ENCODE peak calls at places on chromosome 5, in five cellular contexts. One of them, this sample, is unnamed.

GRCh38 chr5:84564311-84564710 is 179.6 kb upstream of the EDIL3 start:
- DNase-seq in K562: no peak
- DNase-seq in HepG2: no peak
- DNase-seq in SK-N-SH: no peak
- DNase-seq in GM12878: no peak
- DNase-seq in this sample: no peak

GRCh38 chr5:107539163-107539445 is 131.6 kb downstream of the EFNA5 start:
- DNase-seq in K562: no peak
- DNase-seq in HepG2: no peak
- DNase-seq in SK-N-SH: peak
- DNase-seq in GM12878: no peak
- DNase-seq in this sample: no peak

GRCh38 chr5:151733727-151734408 is 24.6 kb downstream of the ATOX1 start:
- DNase-seq in K562: no peak
- DNase-seq in HepG2: no peak
- DNase-seq in SK-N-SH: no peak
- DNase-seq in GM12878: no peak
- DNase-seq in this sample: no peak

GRCh38 chr5:56569051-56569450 is 246.3 kb upstream of the MAP3K1 start:
- DNase-seq in K562: no peak
- DNase-seq in HepG2: no peak
- DNase-seq in SK-N-SH: no peak
- DNase-seq in GM12878: no peak
- DNase-seq in this sample: no peak

GRCh38 chr5:87069311-87069710 is 198.4 kb upstream of the RASA1 start:
- DNase-seq in K562: no peak
- DNase-seq in HepG2: no peak
- DNase-seq in SK-N-SH: no peak
- DNase-seq in GM12878: no peak
- DNase-seq in this sample: no peak

GRCh38 chr5:97229196-97229595 is 46.1 kb upstream of the RIOK2 start:
- DNase-seq in K562: no peak
- DNase-seq in HepG2: no peak
- DNase-seq in SK-N-SH: no peak
- DNase-seq in GM12878: no peak
- DNase-seq in this sample: no peak

GRCh38 chr5:141590127-141590526 is 28.7 kb downstream of the DIAPH1 start:
- DNase-seq in K562: no peak
- DNase-seq in HepG2: peak
- DNase-seq in SK-N-SH: no peak
- DNase-seq in GM12878: no peak
- DNase-seq in this sample: no peak

GRCh38 chr5:109411627-109412026 is 1.9 kb upstream of the PJA2 start:
- DNase-seq in K562: peak
- DNase-seq in HepG2: no peak
- DNase-seq in SK-N-SH: no peak
- DNase-seq in GM12878: no peak
- DNase-seq in this sample: peak

GRCh38 chr5:175290379-175290778 is 153.6 kb downstream of the DRD1 start:
- DNase-seq in K562: no peak
- DNase-seq in HepG2: no peak
- DNase-seq in SK-N-SH: no peak
- DNase-seq in GM12878: no peak
- DNase-seq in this sample: no peak

GRCh38 chr5:156259618-156260017 is 67.3 kb upstream of the SGCD start:
- DNase-seq in K562: no peak
- DNase-seq in HepG2: no peak
- DNase-seq in SK-N-SH: no peak
- DNase-seq in GM12878: no peak
- DNase-seq in this sample: no peak

GRCh38 chr5:91207248-91207647 is 175.9 kb downstream of the ARRDC3 start:
- DNase-seq in K562: no peak
- DNase-seq in HepG2: no peak
- DNase-seq in SK-N-SH: no peak
- DNase-seq in GM12878: no peak
- DNase-seq in this sample: no peak

GRCh38 chr5:83474170-83474796 is 2.7 kb downstream of the VCAN start:
- DNase-seq in K562: peak
- DNase-seq in HepG2: peak
- DNase-seq in SK-N-SH: peak
- DNase-seq in GM12878: no peak
- DNase-seq in this sample: peak

GRCh38 chr5:72478684-72479083 is 28.5 kb downstream of the ZNF366 start:
- DNase-seq in K562: no peak
- DNase-seq in HepG2: no peak
- DNase-seq in SK-N-SH: no peak
- DNase-seq in GM12878: no peak
- DNase-seq in this sample: no peak

GRCh38 chr5:14036514-14036913 is 92.0 kb upstream of the DNAH5 start:
- DNase-seq in K562: no peak
- DNase-seq in HepG2: no peak
- DNase-seq in SK-N-SH: no peak
- DNase-seq in GM12878: no peak
- DNase-seq in this sample: no peak

GRCh38 chr5:138033916-138034315 is 1.0 kb upstream of the FAM13B start:
- DNase-seq in K562: no peak
- DNase-seq in HepG2: no peak
- DNase-seq in SK-N-SH: no peak
- DNase-seq in GM12878: no peak
- DNase-seq in this sample: no peak

GRCh38 chr5:172680921-172681320 is 39.9 kb downstream of the NEURL1B start:
- DNase-seq in K562: no peak
- DNase-seq in HepG2: no peak
- DNase-seq in SK-N-SH: no peak
- DNase-seq in GM12878: no peak
- DNase-seq in this sample: no peak
- TF ChIP-seq ZBTB33 in K562: no peak
- TF ChIP-seq ZBTB33 in HepG2: no peak
- TF ChIP-seq ZBTB33 in SK-N-SH: no peak
- TF ChIP-seq ZBTB33 in GM12878: no peak
- TF ChIP-seq ZBTB33 in this sample: no peak

DNA sequence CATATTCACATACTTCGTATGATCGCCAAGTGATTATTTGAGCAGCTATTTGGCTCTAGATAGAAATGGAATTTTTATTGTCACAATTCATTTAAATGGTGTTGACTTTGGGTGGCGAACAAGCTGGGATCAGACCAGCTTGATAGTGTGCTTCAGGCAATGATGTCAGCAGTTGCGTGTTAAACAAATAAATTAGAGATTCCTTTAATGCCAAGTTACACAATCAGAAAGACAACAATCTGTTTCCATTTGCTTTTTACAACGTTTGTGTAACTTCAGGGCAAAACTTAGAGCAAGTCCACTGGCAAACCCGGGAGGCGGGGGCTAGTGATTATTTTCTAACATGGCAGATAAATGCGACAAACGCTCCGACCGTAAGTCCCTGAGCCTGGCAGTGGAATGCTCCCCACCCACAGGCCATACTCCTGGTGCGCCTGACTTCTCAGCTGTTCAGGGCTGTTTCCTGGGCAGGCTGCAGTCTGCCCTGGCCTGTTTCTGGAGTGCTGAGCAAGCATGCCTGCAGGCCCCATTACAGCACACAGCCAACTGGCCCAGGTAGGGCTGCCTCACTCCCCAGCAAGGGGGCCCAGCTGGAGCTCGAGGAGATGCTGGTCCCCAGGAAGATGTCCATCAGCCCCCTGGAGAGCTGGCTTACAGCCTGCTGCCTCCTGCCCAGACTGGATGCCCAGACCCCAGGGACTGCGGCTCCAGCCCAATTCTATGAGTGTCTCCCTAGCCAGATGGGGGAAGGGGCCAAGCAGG is 88.7 kb downstream of the BASP1 start:
- DNase-seq in K562: no peak
- DNase-seq in HepG2: peak
- DNase-seq in SK-N-SH: no peak
- DNase-seq in GM12878: no peak
- DNase-seq in this sample: no peak
- H3K4me3 ChIP-seq in K562: no peak
- H3K4me3 ChIP-seq in HepG2: no peak
- H3K4me3 ChIP-seq in SK-N-SH: no peak
- H3K4me3 ChIP-seq in GM12878: no peak
- H3K4me3 ChIP-seq in this sample: no peak

DNA sequence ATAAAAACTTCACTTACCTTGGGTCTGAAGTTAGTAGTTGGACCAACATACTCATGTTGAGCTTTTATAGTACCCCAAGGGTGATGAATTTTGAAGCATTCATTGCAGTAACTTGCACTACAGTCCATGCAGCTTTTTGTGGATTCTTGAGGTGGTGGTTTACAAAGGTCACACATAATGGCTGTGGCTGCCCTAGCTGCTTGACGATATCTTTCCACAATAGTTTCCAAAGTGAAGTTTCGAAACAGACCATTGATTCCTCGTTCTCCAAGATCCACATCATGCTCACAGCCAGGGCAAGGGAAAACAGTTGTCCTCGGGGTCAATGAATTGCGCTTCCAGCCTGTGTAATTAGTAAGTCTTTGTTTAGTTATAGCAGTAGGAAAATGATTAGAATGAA is 22.7 kb downstream of the TRIM36 start:
- DNase-seq in K562: no peak
- DNase-seq in HepG2: no peak
- DNase-seq in SK-N-SH: no peak
- DNase-seq in GM12878: no peak
- DNase-seq in this sample: no peak
- TF ChIP-seq ZBTB33 in K562: no peak
- TF ChIP-seq ZBTB33 in HepG2: no peak
- TF ChIP-seq ZBTB33 in SK-N-SH: no peak
- TF ChIP-seq ZBTB33 in GM12878: no peak
- TF ChIP-seq ZBTB33 in this sample: no peak

GRCh38 chr5:67014191-67014590 is 182.4 kb downstream of the CD180 start:
- DNase-seq in K562: no peak
- DNase-seq in HepG2: no peak
- DNase-seq in SK-N-SH: no peak
- DNase-seq in GM12878: no peak
- DNase-seq in this sample: no peak

GRCh38 chr5:67013719-67014118 is 182.9 kb downstream of the CD180 start:
- DNase-seq in K562: no peak
- DNase-seq in HepG2: no peak
- DNase-seq in SK-N-SH: no peak
- DNase-seq in GM12878: no peak
- DNase-seq in this sample: no peak

GRCh38 chr5:67015577-67016290 is 180.9 kb downstream of the CD180 start:
- DNase-seq in K562: no peak
- DNase-seq in HepG2: no peak
- DNase-seq in SK-N-SH: no peak
- DNase-seq in GM12878: no peak
- DNase-seq in this sample: no peak

GRCh38 chr5:67012241-67012640 is 184.4 kb downstream of the CD180 start:
- DNase-seq in K562: no peak
- DNase-seq in HepG2: no peak
- DNase-seq in SK-N-SH: no peak
- DNase-seq in GM12878: no peak
- DNase-seq in this sample: no peak

GRCh38 chr5:67014957-67015400 is 181.6 kb downstream of the CD180 start:
- DNase-seq in K562: no peak
- DNase-seq in HepG2: no peak
- DNase-seq in SK-N-SH: no peak
- DNase-seq in GM12878: no peak
- DNase-seq in this sample: no peak
- H3K4me3 ChIP-seq in K562: no peak
- H3K4me3 ChIP-seq in HepG2: no peak
- H3K4me3 ChIP-seq in SK-N-SH: peak
- H3K4me3 ChIP-seq in GM12878: no peak
- H3K4me3 ChIP-seq in this sample: no peak

DNA sequence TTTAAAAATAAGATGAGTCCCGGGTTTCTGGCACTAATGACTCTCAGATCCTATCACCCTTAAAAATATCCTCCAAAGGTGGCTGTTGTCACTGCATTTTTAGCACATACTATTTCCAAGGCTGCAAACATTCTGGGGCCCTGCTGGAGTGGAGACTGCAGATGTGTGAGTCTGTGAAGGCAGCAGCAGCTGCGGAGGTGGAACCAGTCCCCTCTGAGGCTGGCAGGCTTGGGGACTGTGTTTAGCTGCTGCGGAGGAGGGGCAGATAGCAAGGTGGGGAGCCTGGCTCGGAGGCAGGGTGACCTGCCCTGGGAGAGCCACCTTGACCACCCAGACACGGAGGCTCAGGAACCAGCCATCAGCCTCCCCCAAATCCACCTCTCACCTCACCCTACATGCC is 77.0 kb downstream of the C5orf15 start:
- DNase-seq in K562: no peak
- DNase-seq in HepG2: no peak
- DNase-seq in SK-N-SH: no peak
- DNase-seq in GM12878: no peak
- DNase-seq in this sample: no peak
- TF ChIP-seq ZBTB33 in K562: no peak
- TF ChIP-seq ZBTB33 in HepG2: no peak
- TF ChIP-seq ZBTB33 in SK-N-SH: no peak
- TF ChIP-seq ZBTB33 in GM12878: no peak
- TF ChIP-seq ZBTB33 in this sample: no peak